ENCODE peak calls at places on chromosomes 4 and X, in five cellular contexts. Y, G, J, N and Q are unnamed samples.
A peak's percentile ranks its signal among the peaks of the same experiment; 100 is the strongest.

GRCh38 chrX:134764202-134764785 is 106.0 kb upstream of the PLAC1 start:
- DNase-seq in Y (no peak), G (no peak), J (no peak), N (no peak), Q (no peak)

GRCh38 chrX:45196701-45197100 is 4.0 kb downstream of the DIPK2B start:
- DNase-seq in Y (no peak), G (no peak), J (no peak), N (no peak), Q (no peak)

GRCh38 chr4:87543835-87544461 is 14.8 kb upstream of the SPARCL1 start:
- DNase-seq in Y (no peak), G (no peak), J (no peak), N (no peak), Q (no peak)

GRCh38 chr4:158814636-158815035 is 45.8 kb downstream of the FNIP2 start:
- DNase-seq in Y (no peak), G (no peak), J (no peak), N (no peak), Q (no peak)

GRCh38 chrX:23334536-23334870 is at the start of gene PTCHD1:
- DNase-seq in Y (no peak), G (no peak), J (no peak), N (no peak), Q (no peak)

GRCh38 chr4:146095091-146095690 is 80.3 kb upstream of the LSM6 start:
- DNase-seq in Y (no peak), G (peak; percentile 33), J (no peak), N (no peak), Q (peak; percentile 73)

GRCh38 chr4:156885374-156885773 is 86.2 kb downstream of the PDGFC start:
- DNase-seq in Y (no peak), G (no peak), J (no peak), N (no peak), Q (no peak)

GRCh38 chr4:85774000-85774399 is 299.1 kb downstream of the ARHGAP24 start:
- DNase-seq in Y (no peak), G (no peak), J (no peak), N (no peak), Q (no peak)

GRCh38 chrX:136646602-136647239 is 1.2 kb upstream of the CD40LG start:
- DNase-seq in Y (no peak), G (no peak), J (no peak), N (no peak), Q (no peak)

GRCh38 chrX:36019164-36019563 is 99.6 kb downstream of the CFAP47 start:
- DNase-seq in Y (no peak), G (no peak), J (no peak), N (no peak), Q (peak; percentile 69)

GRCh38 chr4:113695328-113696169 is 66.0 kb downstream of the CAMK2D start:
- DNase-seq in Y (no peak), G (no peak), J (no peak), N (no peak), Q (peak; percentile 46)

GRCh38 chr4:76194325-76194724 is 19.3 kb downstream of the SCARB2 start:
- DNase-seq in Y (no peak), G (no peak), J (no peak), N (no peak), Q (no peak)

GRCh38 chr4:2340272-2341061 is 78.0 kb downstream of the ZFYVE28 start:
- DNase-seq in Y (no peak), G (peak; percentile 25), J (peak; percentile 28), N (peak; percentile 58), Q (peak; percentile 13)

GRCh38 chr4:46894841-46895240 is 14.2 kb downstream of the COX7B2 start:
- DNase-seq in Y (no peak), G (no peak), J (no peak), N (no peak), Q (no peak)

GRCh38 chrX:74670028-74670427 is 55.6 kb upstream of the RLIM start:
- DNase-seq in Y (no peak), G (no peak), J (no peak), N (no peak), Q (no peak)

GRCh38 chrX:128460835-128461234 is 408.6 kb upstream of the ACTRT1 start:
- DNase-seq in Y (no peak), G (no peak), J (no peak), N (no peak), Q (no peak)

GRCh38 chr4:110970642-110971041 is 347.8 kb upstream of the PITX2 start:
- DNase-seq in Y (peak; percentile 41), G (no peak), J (peak; percentile 51), N (no peak), Q (peak; percentile 70)

GRCh38 chr4:151219938-151220337 is 57.0 kb upstream of the PRSS48 start:
- DNase-seq in Y (no peak), G (no peak), J (no peak), N (no peak), Q (no peak)

GRCh38 chr4:83320548-83320947 is 14.1 kb downstream of the HPSE start:
- DNase-seq in Y (peak; percentile 70), G (peak; percentile 50), J (no peak), N (peak; percentile 81), Q (peak; percentile 29)

GRCh38 chr4:18695733-18696527 is 674.4 kb upstream of the LCORL start:
- DNase-seq in Y (no peak), G (no peak), J (no peak), N (no peak), Q (no peak)

GRCh38 chrX:45621356-45622041 is 420.8 kb upstream of the DIPK2B start:
- DNase-seq in Y (no peak), G (no peak), J (no peak), N (no peak), Q (no peak)

GRCh38 chr4:147975902-147976301 is 244.0 kb downstream of the ARHGAP10 start:
- DNase-seq in Y (no peak), G (no peak), J (no peak), N (no peak), Q (no peak)

GRCh38 chrX:66110112-66110511 is 53.9 kb upstream of the HEPH start:
- DNase-seq in Y (no peak), G (no peak), J (no peak), N (no peak), Q (peak; percentile 28)
- TF ChIP-seq CTCF in Y (peak; percentile 31), G (no peak), J (peak; percentile 64), N (peak; percentile 20), Q (peak; percentile 77)

GRCh38 chrX:13001097-13001496 is 26.2 kb downstream of the TMSB4X start:
- DNase-seq in Y (no peak), G (no peak), J (no peak), N (no peak), Q (no peak)
- H3K4me1 ChIP-seq in Y (no peaks in the 10 kb centered on the region), G (peaks cover 3% of the 10 kb centered on the region), J (peaks cover 6% of the 10 kb centered on the region), N (no peaks in the 10 kb centered on the region), Q (peaks cover 9% of the 10 kb centered on the region)

GRCh38 chr4:40842318-40842717 is 92.6 kb downstream of the NSUN7 start:
- DNase-seq in Y (peak; percentile 86), G (no peak), J (no peak), N (no peak), Q (no peak)

GRCh38 chr4:40845136-40845910 is 95.6 kb downstream of the NSUN7 start:
- DNase-seq in Y (no peak), G (no peak), J (no peak), N (no peak), Q (no peak)

GRCh38 chr4:40844261-40844660 is 94.5 kb downstream of the NSUN7 start:
- DNase-seq in Y (no peak), G (no peak), J (no peak), N (peak; percentile 3), Q (no peak)

GRCh38 chr4:40842725-40843401 is 93.1 kb downstream of the NSUN7 start:
- DNase-seq in Y (no peak), G (no peak), J (no peak), N (no peak), Q (no peak)

DNA sequence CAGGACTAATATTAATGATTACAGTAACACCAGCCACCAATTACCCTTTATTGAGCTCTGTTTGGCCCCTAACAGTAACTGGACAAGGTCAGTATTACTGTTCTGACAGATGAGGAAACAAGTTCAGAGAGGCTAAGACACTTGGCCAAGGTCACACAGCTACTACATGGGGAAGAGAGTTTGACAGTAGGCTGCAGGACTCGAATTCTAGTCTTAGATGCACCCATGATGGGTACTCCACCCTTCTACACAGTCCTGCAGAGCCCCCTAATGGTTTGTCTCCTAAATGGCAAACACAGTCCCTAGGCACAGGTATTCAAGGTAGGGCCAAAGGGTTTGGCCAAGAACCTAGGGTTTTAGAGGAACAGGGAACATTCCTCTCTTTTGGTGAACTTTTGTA is 93.9 kb downstream of the NSUN7 start:
- DNase-seq in Y (no peak), G (no peak), J (no peak), N (peak; percentile 25), Q (peak; percentile 25)
- H3K4me3 ChIP-seq in Y (no peak overlapping the region), G (no peak overlapping the region), J (no peak overlapping the region), N (no peak overlapping the region), Q (no peak overlapping the region)

GRCh38 chrX:72540318-72540717 is 32.3 kb downstream of the HDAC8 start:
- DNase-seq in Y (no peak), G (no peak), J (no peak), N (no peak), Q (no peak)
- TF ChIP-seq CTCF in Y (peak; percentile 36), G (no peak), J (no peak), N (peak; percentile 24), Q (no peak)

GRCh38 chr4:73068496-73069337 is 799 bp downstream of the COX18 start:
- DNase-seq in Y (no peak), G (no peak), J (no peak), N (no peak), Q (peak; percentile 29)

GRCh38 chr4:73069338-73070071 is at the start of gene COX18:
- DNase-seq in Y (peak; percentile 99), G (peak; percentile 98), J (peak; percentile 98), N (peak; percentile 99), Q (peak; percentile 98)

GRCh38 chr4:73066928-73067327 is 2.6 kb downstream of the COX18 start:
- DNase-seq in Y (no peak), G (no peak), J (no peak), N (no peak), Q (no peak)

GRCh38 chr4:73070072-73070385 is 513 bp upstream of the COX18 start:
- DNase-seq in Y (no peak), G (no peak), J (no peak), N (no peak), Q (no peak)

GRCh38 chr4:73067971-73068394 is 1.5 kb downstream of the COX18 start:
- DNase-seq in Y (no peak), G (no peak), J (no peak), N (no peak), Q (no peak)
- H3K4me1 ChIP-seq in Y (peaks cover 8% of the 10 kb centered on the region), G (no peaks in the 10 kb centered on the region), J (no peaks in the 10 kb centered on the region), N (peaks cover 5% of the 10 kb centered on the region), Q (peaks cover 7% of the 10 kb centered on the region)

DNA sequence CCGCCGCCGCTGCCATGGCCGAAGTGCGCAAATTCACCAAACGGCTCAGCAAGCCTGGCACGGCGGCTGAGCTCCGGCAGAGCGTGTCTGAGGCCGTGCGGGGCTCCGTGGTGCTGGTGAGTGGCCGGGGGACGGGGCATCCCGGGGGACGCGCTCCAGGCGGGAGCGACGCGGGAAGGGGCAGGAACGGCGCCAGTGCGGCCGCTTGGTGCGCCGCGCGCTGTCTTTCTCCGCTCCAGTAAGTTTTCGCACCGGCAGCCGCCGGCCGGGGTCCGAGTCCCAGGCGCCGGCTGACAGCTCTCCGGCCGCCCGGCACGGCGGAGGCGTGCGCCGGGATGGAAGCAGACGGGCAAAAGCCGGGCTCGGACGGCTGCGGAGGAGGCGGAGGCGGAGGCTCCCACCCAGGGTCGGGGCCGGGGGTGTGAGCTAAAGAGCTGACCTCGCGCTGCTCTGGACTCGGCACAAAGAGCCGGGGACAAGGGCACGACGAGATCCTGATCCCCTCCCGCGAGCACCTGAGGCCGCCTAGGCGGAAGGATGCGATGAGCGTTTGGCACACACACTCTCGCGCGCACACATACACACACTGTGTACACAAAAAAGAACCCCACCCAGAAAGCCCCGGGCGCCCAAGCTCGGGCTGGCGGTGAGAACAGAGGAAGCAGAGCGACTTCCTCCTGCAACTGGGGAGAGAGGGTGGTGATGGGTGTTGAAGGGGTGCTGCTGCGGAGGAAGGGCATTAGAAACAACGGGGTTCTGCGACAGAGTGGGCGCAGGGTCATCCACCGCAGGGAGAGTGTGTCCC is 545 bp downstream of the DOCK11 start:
- DNase-seq in Y (peak; percentile 70), G (peak; percentile 61), J (peak; percentile 63), N (peak; percentile 75), Q (peak; percentile 71)
- H3K4me3 ChIP-seq in Y (peak overlapping the region; percentile 69), G (peak overlapping the region; percentile 56), J (peak overlapping the region; percentile 68), N (peak overlapping the region; percentile 92), Q (peak overlapping the region; percentile 56)